ENCODE peak calls at places on chromosomes 11 and 22, in ten cellular contexts. G is NCI-H510A treated with DMSO at 0.1 percent for 48 hours; O is left ventricle myocardium superior; V is NCI-H748 treated with DMSO at 0.1 percent for 48 hours; B is sciatic nerve; D is Peyer's patch; S is T follicular helper cell; X is stimulated activated CD4-positive, alpha-beta T cell treated with anti-CD3 and anti-CD28 coated beads, Interleukin-4, amount 100 ng/mL, for 1 hour; P is MCF 10A; Z is NCI-H345. I is an unnamed sample.

GRCh38 chr22:45651931-45652528 is 19.6 kb upstream of the ATXN10 start:
- DNase-seq in G (no peak), O (no peak), V (no peak), B (no peak), D (no peak), S (no peak), X (no peak), P (no peak), Z (no peak), I (no peak)

GRCh38 chr22:19641983-19642451 is 72.3 kb upstream of the SEPTIN5 start:
- DNase-seq in G (no peak), O (no peak), V (no peak), B (peak), D (no peak), S (no peak), X (no peak), P (no peak), Z (no peak), I (no peak)

GRCh38 chr11:82046778-82047177 is 686.9 kb downstream of the FAM181B start:
- DNase-seq in G (no peak), O (no peak), V (no peak), B (no peak), D (no peak), S (no peak), X (no peak), P (peak), Z (no peak), I (no peak)

GRCh38 chr11:46659908-46660307 is 40.5 kb downstream of the ARHGAP1 start:
- DNase-seq in G (no peak), O (no peak), V (no peak), B (no peak), D (no peak), S (no peak), X (no peak), P (no peak), Z (no peak), I (no peak)

GRCh38 chr11:7208391-7208790 is 43.3 kb upstream of the SYT9 start:
- DNase-seq in G (peak), O (no peak), V (no peak), B (no peak), D (no peak), S (no peak), X (no peak), P (no peak), Z (no peak), I (no peak)

GRCh38 chr11:116353517-116353916 is 419.3 kb downstream of the BUD13 start:
- DNase-seq in G (no peak), O (no peak), V (no peak), B (no peak), D (no peak), S (no peak), X (no peak), P (no peak), Z (no peak), I (peak)

GRCh38 chr11:134576721-134577171 is 164.7 kb upstream of the B3GAT1 start:
- DNase-seq in G (no peak), O (no peak), V (no peak), B (no peak), D (no peak), S (no peak), X (no peak), P (no peak), Z (no peak), I (no peak)

GRCh38 chr22:35430897-35431322 is 31.0 kb downstream of the MCM5 start:
- DNase-seq in G (peak), O (peak), V (peak), B (peak), D (peak), S (peak), X (peak), P (peak), Z (peak), I (peak)

GRCh38 chr11:69311767-69312385 is 17.9 kb downstream of the MYEOV start:
- DNase-seq in G (no peak), O (no peak), V (peak), B (no peak), D (peak), S (no peak), X (no peak), P (no peak), Z (no peak), I (no peak)

GRCh38 chr22:45007946-45008852 is 1.6 kb downstream of the PHF21B start:
- DNase-seq in G (no peak), O (no peak), V (peak), B (no peak), D (no peak), S (no peak), X (peak), P (no peak), Z (no peak), I (peak)

GRCh38 chr11:126397016-126397415 is 41.5 kb downstream of the ST3GAL4 start:
- DNase-seq in G (no peak), O (no peak), V (no peak), B (no peak), D (no peak), S (no peak), X (no peak), P (no peak), Z (no peak), I (no peak)

GRCh38 chr11:114056409-114056808 is 3.1 kb upstream of the ZBTB16 start:
- DNase-seq in G (no peak), O (no peak), V (no peak), B (no peak), D (no peak), S (no peak), X (no peak), P (no peak), Z (no peak), I (no peak)

GRCh38 chr11:16347928-16348685 is 8.2 kb downstream of the SOX6 start:
- DNase-seq in G (peak), O (no peak), V (no peak), B (no peak), D (no peak), S (no peak), X (no peak), P (peak), Z (peak), I (no peak)

GRCh38 chr11:70539360-70540095 is 141.2 kb downstream of the CTTN start:
- DNase-seq in G (no peak), O (peak), V (no peak), B (no peak), D (no peak), S (no peak), X (no peak), P (no peak), Z (no peak), I (no peak)

GRCh38 chr11:48148749-48149148 is 67.9 kb upstream of the OR4B1 start:
- DNase-seq in G (no peak), O (no peak), V (no peak), B (no peak), D (no peak), S (no peak), X (no peak), P (peak), Z (no peak), I (no peak)

GRCh38 chr22:22394589-22394988 is 114.0 kb downstream of the ZNF280B start:
- DNase-seq in G (no peak), O (no peak), V (no peak), B (no peak), D (peak), S (no peak), X (no peak), P (no peak), Z (no peak), I (peak)

GRCh38 chr22:45604239-45604711 is 67.4 kb upstream of the ATXN10 start:
- DNase-seq in G (no peak), O (no peak), V (no peak), B (no peak), D (no peak), S (no peak), X (no peak), P (peak), Z (no peak), I (no peak)

GRCh38 chr11:79514269-79514668 is 73.4 kb upstream of the TENM4 start:
- DNase-seq in G (no peak), O (no peak), V (no peak), B (no peak), D (no peak), S (no peak), X (no peak), P (no peak), Z (no peak), I (no peak)

GRCh38 chr11:83437939-83438338 is 151.8 kb upstream of the CCDC90B start:
- DNase-seq in G (no peak), O (no peak), V (no peak), B (no peak), D (no peak), S (no peak), X (no peak), P (no peak), Z (no peak), I (no peak)

GRCh38 chr11:36453678-36454077 is 56.4 kb downstream of the TRAF6 start:
- DNase-seq in G (peak), O (no peak), V (no peak), B (no peak), D (no peak), S (no peak), X (no peak), P (peak), Z (no peak), I (no peak)

GRCh38 chr11:27120211-27120610 is 79.6 kb downstream of the BBOX1 start:
- DNase-seq in G (no peak), O (no peak), V (no peak), B (no peak), D (no peak), S (no peak), X (no peak), P (no peak), Z (no peak), I (no peak)

I was measured in NCI-H146.